ENCODE peak calls at places on chromosomes 1 and 21, in five cellular contexts. K is EH; B is AG08395; H is activated CD4-positive, alpha-beta memory T cell treated with anti-CD3 and anti-CD28 coated beads for 36 hours; E is H9. O is an unnamed sample.

GRCh38 chr1:54474500-54475235 is 68.5 kb upstream of the SSBP3 start:
- DNase-seq in K (no peak), B (peak; percentile 37), H (peak; percentile 50), E (peak; percentile 73), O (no peak)

GRCh38 chr1:247415423-247416361 is at the start of gene NLRP3:
- DNase-seq in K (peak; percentile 3), B (no peak), H (peak; percentile 59), E (peak; percentile 41), O (peak; percentile 51)

GRCh38 chr21:39630827-39631226 is 18.1 kb downstream of the B3GALT5 start:
- DNase-seq in K (peak; percentile 33), B (no peak), H (no peak), E (no peak), O (peak; percentile 29)

GRCh38 chr1:209937996-209938959 is at the start of gene SYT14:
- DNase-seq in K (peak; percentile 67), B (peak; percentile 11), H (no peak), E (peak; percentile 84), O (peak; percentile 38)

GRCh38 chr21:38323721-38324591 is 67.2 kb downstream of the KCNJ15 start:
- DNase-seq in K (peak; percentile 97), B (peak; percentile 82), H (no peak), E (peak; percentile 43), O (peak; percentile 79)

GRCh38 chr1:90605070-90605469 is 112.0 kb downstream of the BARHL2 start:
- DNase-seq in K (no peak), B (no peak), H (no peak), E (no peak), O (no peak)

GRCh38 chr1:107141491-107142369 is 891 bp downstream of the NTNG1 start:
- DNase-seq in K (peak; percentile 58), B (peak; percentile 44), H (no peak), E (peak; percentile 38), O (peak; percentile 80)

GRCh38 chr1:5638582-5638981 is 353.6 kb downstream of the NPHP4 start:
- DNase-seq in K (no peak), B (no peak), H (no peak), E (peak; percentile 12), O (no peak)

GRCh38 chr1:27000817-27001460 is 7.4 kb downstream of the TRNP1 start:
- DNase-seq in K (peak; percentile 88), B (no peak), H (no peak), E (no peak), O (peak; percentile 71)

GRCh38 chr1:205477759-205478247 is 22.0 kb upstream of the BLACAT1 start:
- DNase-seq in K (peak; percentile 87), B (peak; percentile 54), H (no peak), E (no peak), O (peak; percentile 87)

GRCh38 chr1:45802343-45803298 is 791 bp upstream of the MAST2 start:
- DNase-seq in K (peak; percentile 99), B (peak; percentile 98), H (peak; percentile 53), E (peak; percentile 79), O (peak; percentile 94)

GRCh38 chr1:154557939-154558609 is 388 bp downstream of the UBE2Q1 start:
- DNase-seq in K (peak; percentile 53), B (no peak), H (peak; percentile 52), E (no peak), O (no peak)

GRCh38 chr21:14215971-14216621 is at the start of gene RBM11:
- DNase-seq in K (peak; percentile 46), B (peak; percentile 2), H (peak; percentile 79), E (peak; percentile 83), O (peak; percentile 72)

GRCh38 chr1:58896211-58897183 is 112.7 kb upstream of the JUN start:
- DNase-seq in K (peak; percentile 38), B (no peak), H (no peak), E (no peak), O (no peak)

GRCh38 chr21:43740497-43741156 is 21.7 kb downstream of the PDXK start:
- DNase-seq in K (no peak), B (peak; percentile 66), H (peak; percentile 37), E (peak; percentile 91), O (no peak)

GRCh38 chr1:167757433-167758309 is 35.9 kb downstream of the MPZL1 start:
- DNase-seq in K (no peak), B (no peak), H (no peak), E (no peak), O (no peak)